ENCODE peak calls at places on chromosomes 16 and 17, in seven cellular contexts. Z is ascending aorta; S is CD8-positive, alpha-beta T cell; U is mesenchymal stem cell; A is HepG2; O is tibial nerve; P is naive thymus-derived CD4-positive, alpha-beta T cell. Q is an unnamed sample. For H3K27me3, H3K9me3 and H3K36me3, the result is how much of the 10 kb centered on the place peaks cover.

GRCh38 chr16:71406724-71407123 is 35.1 kb downstream of the TLE7 start:
- DNase-seq in Z (no peak), S (no peak), U (no peak), A (no peak), O (no peak), P (no peak), Q (no peak)

GRCh38 chr17:51189162-51189561 is 23.0 kb downstream of the NME2 start:
- DNase-seq in Z (no peak), S (no peak), U (no peak), A (no peak), O (no peak), P (no peak), Q (no peak)

GRCh38 chr17:51373489-51374194 is 113.3 kb downstream of the UTP18 start:
- DNase-seq in Z (no peak), S (no peak), U (no peak), A (no peak), O (no peak), P (no peak), Q (no peak)

GRCh38 chr17:81285179-81285878 is 9.8 kb downstream of the SLC38A10 start:
- DNase-seq in Z (peak), S (peak), U (no peak), A (no peak), O (peak), P (peak), Q (no peak)

GRCh38 chr16:75279277-75279676 is 27.9 kb upstream of the BCAR1 start:
- DNase-seq in Z (no peak), S (no peak), U (no peak), A (no peak), O (no peak), P (no peak), Q (no peak)

GRCh38 chr16:57607676-57608461 is 20.6 kb upstream of the ADGRG1 start:
- DNase-seq in Z (no peak), S (no peak), U (no peak), A (no peak), O (no peak), P (no peak), Q (no peak)

GRCh38 chr17:66415366-66416206 is 113.2 kb downstream of the PRKCA start:
- DNase-seq in Z (no peak), S (no peak), U (no peak), A (peak), O (no peak), P (no peak), Q (no peak)

GRCh38 chr16:75252049-75252864 is 833 bp upstream of the BCAR1 start:
- DNase-seq in Z (no peak), S (no peak), U (no peak), A (no peak), O (no peak), P (no peak), Q (no peak)

GRCh38 chr16:47732806-47733150 is 271.6 kb downstream of the PHKB start:
- DNase-seq in Z (no peak), S (no peak), U (peak), A (no peak), O (no peak), P (peak), Q (no peak)

GRCh38 chr16:52254753-52255152 is 292.2 kb downstream of the TOX3 start:
- DNase-seq in Z (no peak), S (no peak), U (no peak), A (no peak), O (no peak), P (no peak), Q (no peak)

GRCh38 chr17:74085434-74085833 is 118.0 kb upstream of the RPL38 start:
- DNase-seq in Z (no peak), S (no peak), U (no peak), A (no peak), O (no peak), P (no peak), Q (peak)

GRCh38 chr17:60356947-60357346 is 35.0 kb downstream of the USP32 start:
- DNase-seq in Z (no peak), S (no peak), U (peak), A (no peak), O (no peak), P (no peak), Q (no peak)

GRCh38 chr17:40024901-40025300 is 9.7 kb downstream of the CSF3 start:
- DNase-seq in Z (no peak), S (no peak), U (no peak), A (no peak), O (no peak), P (no peak), Q (no peak)

GRCh38 chr17:9313346-9313745 is 262.3 kb downstream of the STX8 start:
- DNase-seq in Z (no peak), S (no peak), U (no peak), A (no peak), O (no peak), P (no peak), Q (no peak)

GRCh38 chr16:87418644-87419043 is 26.5 kb downstream of the MAP1LC3B start:
- DNase-seq in Z (no peak), S (no peak), U (no peak), A (no peak), O (no peak), P (no peak), Q (no peak)

GRCh38 chr17:39666231-39666600 is 1.1 kb downstream of the TCAP start:
- DNase-seq in Z (no peak), S (no peak), U (no peak), A (no peak), O (no peak), P (no peak), Q (no peak)

GRCh38 chr17:77528516-77529327 is 388.0 kb downstream of the SEC14L1 start:
- DNase-seq in Z (no peak), S (peak), U (no peak), A (no peak), O (no peak), P (peak), Q (no peak)

GRCh38 chr17:81335388-81336157 is 40.5 kb upstream of the SLC38A10 start:
- DNase-seq in Z (no peak), S (no peak), U (no peak), A (no peak), O (no peak), P (no peak), Q (no peak)

GRCh38 chr16:1823821-1824220 is 2.8 kb downstream of the HAGH start:
- DNase-seq in Z (no peak), S (no peak), U (peak), A (peak), O (no peak), P (no peak), Q (no peak)

GRCh38 chr17:73533127-73533526 is 111.1 kb downstream of the SDK2 start:
- DNase-seq in Z (no peak), S (no peak), U (no peak), A (no peak), O (no peak), P (no peak), Q (no peak)

GRCh38 chr16:67865318-67865717 is 7.5 kb upstream of the EDC4 start:
- DNase-seq in Z (no peak), S (no peak), U (peak), A (peak), O (no peak), P (no peak), Q (no peak)

GRCh38 chr17:64974750-64975317 is 55.6 kb upstream of the LRRC37A3 start:
- DNase-seq in Z (no peak), S (no peak), U (no peak), A (no peak), O (no peak), P (no peak), Q (no peak)

GRCh38 chr16:70726869-70727494 is 41.1 kb upstream of the MTSS2 start:
- DNase-seq in Z (no peak), S (no peak), U (no peak), A (no peak), O (no peak), P (no peak), Q (no peak)

GRCh38 chr17:52145496-52145895 is 13.0 kb downstream of the CA10 start:
- DNase-seq in Z (no peak), S (no peak), U (peak), A (no peak), O (no peak), P (no peak), Q (no peak)

GRCh38 chr17:6457688-6458190 is 13.5 kb downstream of the PIMREG start:
- DNase-seq in Z (no peak), S (no peak), U (no peak), A (peak), O (no peak), P (no peak), Q (no peak)

GRCh38 chr17:63406689-63407330 is 39.3 kb downstream of the CYB561 start:
- DNase-seq in Z (peak), S (peak), U (peak), A (peak), O (peak), P (peak), Q (peak)

GRCh38 chr17:73340093-73340596 is 28.3 kb upstream of the CDC42EP4 start:
- DNase-seq in Z (peak), S (no peak), U (peak), A (peak), O (no peak), P (no peak), Q (no peak)

GRCh38 chr16:2365397-2365796 is 24.9 kb upstream of the ABCA3 start:
- DNase-seq in Z (no peak), S (no peak), U (no peak), A (no peak), O (no peak), P (no peak), Q (no peak)

GRCh38 chr17:81967244-81967532 is 6.2 kb upstream of the NOTUM start:
- DNase-seq in Z (no peak), S (no peak), U (no peak), A (no peak), O (no peak), P (no peak), Q (no peak)

GRCh38 chr17:77107506-77108433 is 33.0 kb upstream of the SEC14L1 start:
- DNase-seq in Z (no peak), S (peak), U (peak), A (no peak), O (no peak), P (no peak), Q (no peak)

GRCh38 chr16:30748634-30749445 is 615 bp downstream of the PHKG2 start:
- DNase-seq in Z (no peak), S (peak), U (peak), A (no peak), O (no peak), P (no peak), Q (no peak)

GRCh38 chr17:67995568-67996191 is 589 bp downstream of the C17orf58 start:
- DNase-seq in Z (peak), S (peak), U (peak), A (no peak), O (no peak), P (peak), Q (no peak)

GRCh38 chr17:33603794-33604193 is 310.7 kb upstream of the ASIC2 start:
- DNase-seq in Z (no peak), S (no peak), U (no peak), A (no peak), O (no peak), P (no peak), Q (no peak)

GRCh38 chr17:64084086-64084939 is 45.6 kb downstream of the ERN1 start:
- DNase-seq in Z (no peak), S (no peak), U (peak), A (peak), O (no peak), P (no peak), Q (no peak)

GRCh38 chr17:50353600-50354195 is 7.8 kb downstream of the XYLT2 start:
- DNase-seq in Z (no peak), S (no peak), U (no peak), A (no peak), O (no peak), P (no peak), Q (no peak)

GRCh38 chr16:71848622-71849021 is 2.8 kb downstream of the ATXN1L start:
- DNase-seq in Z (no peak), S (no peak), U (no peak), A (no peak), O (no peak), P (no peak), Q (no peak)

GRCh38 chr17:78154903-78155811 is 9.0 kb downstream of the C17orf99 start:
- DNase-seq in Z (no peak), S (no peak), U (no peak), A (no peak), O (no peak), P (no peak), Q (no peak)

GRCh38 chr17:36833279-36833678 is 104.0 kb upstream of the LHX1 start:
- DNase-seq in Z (no peak), S (no peak), U (no peak), A (no peak), O (no peak), P (no peak), Q (no peak)

GRCh38 chr17:35467824-35468223 is 19.3 kb upstream of the SLFN13 start:
- DNase-seq in Z (no peak), S (peak), U (no peak), A (no peak), O (no peak), P (no peak), Q (no peak)
- H3K27me3 ChIP-seq in Z (under half), S (under half), U (under half), A (under half), O (under half), P (under half), Q (under half)

DNA sequence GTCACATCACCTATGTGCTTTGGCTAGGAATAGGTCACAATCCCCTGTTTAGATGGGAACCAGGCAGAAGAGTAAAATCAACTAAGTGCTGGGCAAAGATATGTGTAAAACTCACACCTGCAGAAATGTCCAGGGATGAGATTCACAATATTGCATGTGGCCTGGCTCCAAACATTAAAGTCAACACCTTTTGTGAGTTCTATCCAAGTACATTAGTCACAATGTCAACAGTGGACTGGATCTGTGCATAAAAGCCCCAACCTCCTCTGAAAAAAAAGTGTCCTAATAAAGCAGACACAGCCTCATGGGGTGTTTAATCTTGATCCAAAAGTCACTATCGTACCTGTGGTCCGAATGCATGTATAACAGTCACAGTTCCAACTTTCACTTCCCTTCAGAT is 1990.3 kb downstream of the TP53TG3F start:
- DNase-seq in Z (no peak), S (no peak), U (no peak), A (no peak), O (no peak), P (no peak), Q (no peak)
- H3K9me3 ChIP-seq in Z (under half), S (under half), U (half or more), A (half or more), O (under half), P (under half), Q (under half)

DNA sequence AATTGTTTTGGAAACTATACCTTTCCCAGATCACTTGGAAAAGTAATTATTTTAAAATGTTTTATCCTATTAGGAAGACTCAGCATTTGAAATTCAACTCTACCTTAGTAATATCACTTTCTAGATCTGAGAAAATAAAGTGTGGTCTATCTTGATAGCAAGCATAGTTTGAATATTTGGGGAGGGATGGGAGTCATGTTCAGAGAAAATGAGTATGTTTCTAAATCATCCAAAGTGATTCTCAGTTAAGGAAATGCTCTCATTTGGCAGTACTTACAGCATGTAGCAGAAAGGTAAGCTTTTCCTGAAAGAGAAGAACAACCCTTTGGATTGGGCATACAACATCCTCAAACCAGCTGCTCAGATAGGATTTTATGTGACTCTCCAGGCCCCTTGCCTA is 6.9 kb downstream of the C17orf75 start:
- DNase-seq in Z (no peak), S (no peak), U (no peak), A (no peak), O (no peak), P (no peak), Q (no peak)
- H3K36me3 ChIP-seq in Z (under half), S (under half), U (under half), A (under half), O (under half), P (under half), Q (under half)

DNA sequence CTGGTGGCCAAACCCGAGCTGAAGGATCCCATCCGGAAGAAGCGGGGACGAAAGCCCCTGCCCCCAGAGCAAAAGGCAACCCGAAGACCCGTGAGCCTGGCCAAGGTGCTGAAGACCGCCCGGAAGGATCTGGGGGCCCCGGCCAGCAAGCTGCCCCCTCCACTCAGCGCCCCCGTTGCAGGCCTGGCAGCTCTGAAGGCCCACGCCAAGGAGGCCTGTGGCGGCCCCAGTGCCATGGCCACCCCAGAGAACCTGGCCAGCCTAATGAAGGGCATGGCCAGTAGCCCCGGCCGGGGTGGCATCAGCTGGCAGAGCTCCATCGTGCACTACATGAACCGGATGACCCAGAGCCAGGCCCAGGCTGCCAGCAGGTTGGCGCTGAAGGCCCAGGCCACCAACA is 5.9 kb downstream of the CBX2 start:
- DNase-seq in Z (no peak), S (no peak), U (no peak), A (no peak), O (no peak), P (no peak), Q (no peak)
- H3K27me3 ChIP-seq in Z (under half), S (under half), U (under half), A (under half), O (under half), P (under half), Q (under half)

GRCh38 chr17:11336290-11336995 is 95.4 kb downstream of the SHISA6 start:
- DNase-seq in Z (no peak), S (no peak), U (no peak), A (no peak), O (no peak), P (no peak), Q (no peak)

GRCh38 chr17:11331790-11332526 is 90.9 kb downstream of the SHISA6 start:
- DNase-seq in Z (no peak), S (no peak), U (no peak), A (no peak), O (no peak), P (no peak), Q (no peak)

GRCh38 chr17:11330871-11331270 is 89.9 kb downstream of the SHISA6 start:
- DNase-seq in Z (no peak), S (no peak), U (no peak), A (no peak), O (no peak), P (no peak), Q (peak)

GRCh38 chr17:11332706-11333105 is 91.7 kb downstream of the SHISA6 start:
- DNase-seq in Z (no peak), S (no peak), U (no peak), A (no peak), O (no peak), P (no peak), Q (no peak)

GRCh38 chr17:11334493-11334892 is 93.5 kb downstream of the SHISA6 start:
- DNase-seq in Z (no peak), S (no peak), U (no peak), A (no peak), O (no peak), P (no peak), Q (no peak)
- H3K9me3 ChIP-seq in Z (under half), S (under half), U (under half), A (under half), O (under half), P (under half), Q (under half)

GRCh38 chr16:84986879-84987278 is 24.5 kb downstream of the ZDHHC7 start:
- DNase-seq in Z (no peak), S (no peak), U (no peak), A (no peak), O (no peak), P (no peak), Q (no peak)
- H3K36me3 ChIP-seq in Z (under half), S (under half), U (half or more), A (under half), O (under half), P (under half), Q (under half)

GRCh38 chr17:1206016-1206787 is 26.4 kb upstream of the ABR start:
- DNase-seq in Z (no peak), S (no peak), U (no peak), A (no peak), O (no peak), P (no peak), Q (no peak)

GRCh38 chr17:1203111-1203966 is 23.6 kb upstream of the ABR start:
- DNase-seq in Z (peak), S (peak), U (peak), A (no peak), O (peak), P (peak), Q (no peak)

GRCh38 chr17:1203967-1204291 is 24.1 kb upstream of the ABR start:
- DNase-seq in Z (no peak), S (no peak), U (no peak), A (no peak), O (no peak), P (no peak), Q (no peak)

GRCh38 chr17:1211287-1211686 is 31.5 kb upstream of the ABR start:
- DNase-seq in Z (no peak), S (no peak), U (no peak), A (no peak), O (no peak), P (no peak), Q (no peak)

GRCh38 chr17:1208966-1209365 is 29.2 kb upstream of the ABR start:
- DNase-seq in Z (no peak), S (no peak), U (no peak), A (no peak), O (no peak), P (no peak), Q (no peak)
- H3K27me3 ChIP-seq in Z (under half), S (under half), U (under half), A (under half), O (under half), P (under half), Q (under half)

Q was measured in iPS DF 6.9.